ENCODE peak calls at places on chromosomes 7 and 10, in four cellular contexts. One of them, this sample, is unnamed.

GRCh38 chr7:148124477-148124876 is 466.1 kb upstream of the C7orf33 start:
- DNase-seq in psoas muscle: no peak
- DNase-seq in fibroblast of the aortic adventitia: no peak
- DNase-seq in IMR-90: no peak
- DNase-seq in this sample: no peak

GRCh38 chr7:26690135-26690534 is 174.3 kb downstream of the SKAP2 start:
- DNase-seq in psoas muscle: no peak
- DNase-seq in fibroblast of the aortic adventitia: no peak
- DNase-seq in IMR-90: no peak
- DNase-seq in this sample: no peak

GRCh38 chr10:124321433-124322072 is 97.2 kb downstream of the OAT start:
- DNase-seq in psoas muscle: no peak
- DNase-seq in fibroblast of the aortic adventitia: no peak
- DNase-seq in IMR-90: no peak
- DNase-seq in this sample: no peak

GRCh38 chr10:68897336-68897741 is 3.8 kb upstream of the DDX50 start:
- DNase-seq in psoas muscle: no peak
- DNase-seq in fibroblast of the aortic adventitia: peak; percentile 84
- DNase-seq in IMR-90: peak; percentile 77
- DNase-seq in this sample: no peak

GRCh38 chr7:99824091-99824490 is 3.7 kb upstream of the CYP3A43 start:
- DNase-seq in psoas muscle: no peak
- DNase-seq in fibroblast of the aortic adventitia: no peak
- DNase-seq in IMR-90: no peak
- DNase-seq in this sample: no peak

GRCh38 chr7:18468794-18469193 is 26.8 kb upstream of the HDAC9 start:
- DNase-seq in psoas muscle: no peak
- DNase-seq in fibroblast of the aortic adventitia: no peak
- DNase-seq in IMR-90: no peak
- DNase-seq in this sample: no peak

GRCh38 chr7:51046482-51046881 is 263.8 kb upstream of the GRB10 start:
- DNase-seq in psoas muscle: no peak
- DNase-seq in fibroblast of the aortic adventitia: no peak
- DNase-seq in IMR-90: no peak
- DNase-seq in this sample: no peak

GRCh38 chr10:62613429-62613828 is 191.1 kb upstream of the ADO start:
- DNase-seq in psoas muscle: no peak
- DNase-seq in fibroblast of the aortic adventitia: peak; percentile 48
- DNase-seq in IMR-90: peak; percentile 79
- DNase-seq in this sample: no peak

GRCh38 chr7:17619194-17619818 is 320.9 kb downstream of the AHR start:
- DNase-seq in psoas muscle: no peak
- DNase-seq in fibroblast of the aortic adventitia: no peak
- DNase-seq in IMR-90: no peak
- DNase-seq in this sample: no peak

GRCh38 chr7:151271699-151272355 is 23.3 kb upstream of the SMARCD3 start:
- DNase-seq in psoas muscle: peak; percentile 58
- DNase-seq in fibroblast of the aortic adventitia: peak; percentile 70
- DNase-seq in IMR-90: peak; percentile 40
- DNase-seq in this sample: no peak

GRCh38 chr10:43868362-43868672 is 219.6 kb upstream of the ZNF32 start:
- DNase-seq in psoas muscle: no peak
- DNase-seq in fibroblast of the aortic adventitia: no peak
- DNase-seq in IMR-90: no peak
- DNase-seq in this sample: no peak

GRCh38 chr7:158843775-158844174 is 12.6 kb upstream of the DYNC2I1 start:
- DNase-seq in psoas muscle: no peak
- DNase-seq in fibroblast of the aortic adventitia: no peak
- DNase-seq in IMR-90: no peak
- DNase-seq in this sample: no peak

GRCh38 chr7:102279537-102280400 is 6.9 kb upstream of the SH2B2 start:
- DNase-seq in psoas muscle: no peak
- DNase-seq in fibroblast of the aortic adventitia: peak; percentile 43
- DNase-seq in IMR-90: peak; percentile 55
- DNase-seq in this sample: peak; percentile 45

GRCh38 chr10:69268761-69269416 is 9.4 kb upstream of the HK1 start:
- DNase-seq in psoas muscle: no peak
- DNase-seq in fibroblast of the aortic adventitia: no peak
- DNase-seq in IMR-90: no peak
- DNase-seq in this sample: no peak

GRCh38 chr7:69739906-69740545 is 141.8 kb downstream of the AUTS2 start:
- DNase-seq in psoas muscle: peak; percentile 58
- DNase-seq in fibroblast of the aortic adventitia: peak; percentile 42
- DNase-seq in IMR-90: no peak
- DNase-seq in this sample: no peak

GRCh38 chr10:9301554-9301953 is 1247.1 kb downstream of the GATA3 start:
- DNase-seq in psoas muscle: no peak
- DNase-seq in fibroblast of the aortic adventitia: no peak
- DNase-seq in IMR-90: no peak
- DNase-seq in this sample: no peak

GRCh38 chr10:48294431-48294830 is 12.0 kb upstream of the MAPK8 start:
- DNase-seq in psoas muscle: no peak
- DNase-seq in fibroblast of the aortic adventitia: no peak
- DNase-seq in IMR-90: no peak
- DNase-seq in this sample: no peak

GRCh38 chr10:76129213-76129612 is 697.8 kb downstream of the LRMDA start:
- DNase-seq in psoas muscle: no peak
- DNase-seq in fibroblast of the aortic adventitia: no peak
- DNase-seq in IMR-90: no peak
- DNase-seq in this sample: no peak

GRCh38 chr7:93194368-93194767 is 31.9 kb downstream of the HEPACAM2 start:
- DNase-seq in psoas muscle: no peak
- DNase-seq in fibroblast of the aortic adventitia: peak; percentile 27
- DNase-seq in IMR-90: peak; percentile 86
- DNase-seq in this sample: no peak

GRCh38 chr10:113576853-113577252 is 24.0 kb downstream of the HABP2 start:
- DNase-seq in psoas muscle: no peak
- DNase-seq in fibroblast of the aortic adventitia: peak; percentile 8
- DNase-seq in IMR-90: peak; percentile 12
- DNase-seq in this sample: no peak

GRCh38 chr7:142957723-142958122 is 4.4 kb downstream of the KEL start:
- DNase-seq in psoas muscle: no peak
- DNase-seq in fibroblast of the aortic adventitia: no peak
- DNase-seq in IMR-90: no peak
- DNase-seq in this sample: no peak

GRCh38 chr10:1978593-1978992 is 241.3 kb upstream of the ADARB2 start:
- DNase-seq in psoas muscle: no peak
- DNase-seq in fibroblast of the aortic adventitia: no peak
- DNase-seq in IMR-90: no peak
- DNase-seq in this sample: no peak

GRCh38 chr7:126303926-126304325 is 948.8 kb downstream of the GRM8 start:
- DNase-seq in psoas muscle: no peak
- DNase-seq in fibroblast of the aortic adventitia: no peak
- DNase-seq in IMR-90: no peak
- DNase-seq in this sample: no peak

GRCh38 chr7:2309889-2310331 is 4.3 kb downstream of the SNX8 start:
- DNase-seq in psoas muscle: no peak
- DNase-seq in fibroblast of the aortic adventitia: no peak
- DNase-seq in IMR-90: peak; percentile 89
- DNase-seq in this sample: no peak

GRCh38 chr7:135430626-135431025 is 79.3 kb downstream of the CNOT4 start:
- DNase-seq in psoas muscle: no peak
- DNase-seq in fibroblast of the aortic adventitia: peak; percentile 1
- DNase-seq in IMR-90: no peak
- DNase-seq in this sample: no peak

GRCh38 chr7:12607134-12607533 is 36.6 kb downstream of the SCIN start:
- DNase-seq in psoas muscle: no peak
- DNase-seq in fibroblast of the aortic adventitia: no peak
- DNase-seq in IMR-90: no peak
- DNase-seq in this sample: no peak

GRCh38 chr7:83941300-83941699 is 253.3 kb downstream of the SEMA3A start:
- DNase-seq in psoas muscle: no peak
- DNase-seq in fibroblast of the aortic adventitia: no peak
- DNase-seq in IMR-90: no peak
- DNase-seq in this sample: no peak

GRCh38 chr10:72349438-72349837 is 5.3 kb downstream of the DNAJB12 start:
- DNase-seq in psoas muscle: no peak
- DNase-seq in fibroblast of the aortic adventitia: no peak
- DNase-seq in IMR-90: no peak
- DNase-seq in this sample: no peak

GRCh38 chr7:103113164-103113563 is 35.7 kb downstream of the NAPEPLD start:
- DNase-seq in psoas muscle: no peak
- DNase-seq in fibroblast of the aortic adventitia: peak; percentile 96
- DNase-seq in IMR-90: peak; percentile 93
- DNase-seq in this sample: no peak

GRCh38 chr7:12637819-12638592 is 49.4 kb upstream of the ARL4A start:
- DNase-seq in psoas muscle: no peak
- DNase-seq in fibroblast of the aortic adventitia: peak; percentile 47
- DNase-seq in IMR-90: peak; percentile 44
- DNase-seq in this sample: no peak

GRCh38 chr10:110547139-110547761 is 20.2 kb upstream of the SMC3 start:
- DNase-seq in psoas muscle: no peak
- DNase-seq in fibroblast of the aortic adventitia: peak; percentile 83
- DNase-seq in IMR-90: peak; percentile 77
- DNase-seq in this sample: no peak

GRCh38 chr7:35701287-35701686 is 6.4 kb upstream of the HERPUD2 start:
- DNase-seq in psoas muscle: no peak
- DNase-seq in fibroblast of the aortic adventitia: no peak
- DNase-seq in IMR-90: no peak
- DNase-seq in this sample: no peak

GRCh38 chr7:37491919-37492694 is 43.4 kb upstream of the ELMO1 start:
- DNase-seq in psoas muscle: no peak
- DNase-seq in fibroblast of the aortic adventitia: no peak
- DNase-seq in IMR-90: no peak
- DNase-seq in this sample: no peak
- TF ChIP-seq CTCF in psoas muscle: no peak
- TF ChIP-seq CTCF in fibroblast of the aortic adventitia: no peak
- TF ChIP-seq CTCF in IMR-90: no peak
- TF ChIP-seq CTCF in this sample: no peak

DNA sequence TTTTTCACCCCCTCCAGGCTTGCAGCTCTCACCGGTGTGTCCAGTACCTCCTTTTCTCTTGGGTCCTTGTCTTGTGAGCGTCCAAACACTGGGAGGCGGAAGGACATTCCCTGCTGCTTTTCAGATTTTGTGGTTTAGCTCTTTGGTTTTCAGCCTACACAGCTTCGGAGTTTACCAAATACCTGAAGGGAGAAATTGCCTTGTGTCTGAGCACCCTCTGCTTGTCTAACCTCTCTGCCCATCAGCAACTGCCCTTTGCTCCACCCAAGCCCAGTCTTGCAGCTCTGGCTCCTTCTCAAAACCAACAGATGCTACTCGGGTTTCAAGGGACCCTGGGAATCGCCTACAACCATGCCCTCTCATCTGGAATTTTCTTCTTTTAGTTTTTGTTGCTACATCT is 519.1 kb upstream of the IGFBP3 start:
- DNase-seq in psoas muscle: no peak
- DNase-seq in fibroblast of the aortic adventitia: no peak
- DNase-seq in IMR-90: no peak
- DNase-seq in this sample: no peak
- TF ChIP-seq CTCF in psoas muscle: no peak
- TF ChIP-seq CTCF in fibroblast of the aortic adventitia: no peak
- TF ChIP-seq CTCF in IMR-90: no peak
- TF ChIP-seq CTCF in this sample: no peak

GRCh38 chr10:96321822-96322221 is 17.6 kb downstream of the DNTT start:
- DNase-seq in psoas muscle: no peak
- DNase-seq in fibroblast of the aortic adventitia: no peak
- DNase-seq in IMR-90: no peak
- DNase-seq in this sample: no peak
- TF ChIP-seq CTCF in psoas muscle: no peak
- TF ChIP-seq CTCF in fibroblast of the aortic adventitia: no peak
- TF ChIP-seq CTCF in IMR-90: no peak
- TF ChIP-seq CTCF in this sample: no peak

GRCh38 chr7:3592438-3593134 is 291.5 kb downstream of the SDK1 start:
- DNase-seq in psoas muscle: no peak
- DNase-seq in fibroblast of the aortic adventitia: no peak
- DNase-seq in IMR-90: peak; percentile 5
- DNase-seq in this sample: no peak
- TF ChIP-seq CTCF in psoas muscle: no peak
- TF ChIP-seq CTCF in fibroblast of the aortic adventitia: no peak
- TF ChIP-seq CTCF in IMR-90: no peak
- TF ChIP-seq CTCF in this sample: no peak

GRCh38 chr7:155765458-155765857 is 46.8 kb downstream of the SHH start:
- DNase-seq in psoas muscle: no peak
- DNase-seq in fibroblast of the aortic adventitia: no peak
- DNase-seq in IMR-90: no peak
- DNase-seq in this sample: no peak

GRCh38 chr7:155769701-155770100 is 42.6 kb downstream of the SHH start:
- DNase-seq in psoas muscle: no peak
- DNase-seq in fibroblast of the aortic adventitia: no peak
- DNase-seq in IMR-90: no peak
- DNase-seq in this sample: no peak

GRCh38 chr7:155770186-155770585 is 42.1 kb downstream of the SHH start:
- DNase-seq in psoas muscle: no peak
- DNase-seq in fibroblast of the aortic adventitia: no peak
- DNase-seq in IMR-90: no peak
- DNase-seq in this sample: no peak

GRCh38 chr7:155766386-155766785 is 45.9 kb downstream of the SHH start:
- DNase-seq in psoas muscle: no peak
- DNase-seq in fibroblast of the aortic adventitia: no peak
- DNase-seq in IMR-90: no peak
- DNase-seq in this sample: no peak

DNA sequence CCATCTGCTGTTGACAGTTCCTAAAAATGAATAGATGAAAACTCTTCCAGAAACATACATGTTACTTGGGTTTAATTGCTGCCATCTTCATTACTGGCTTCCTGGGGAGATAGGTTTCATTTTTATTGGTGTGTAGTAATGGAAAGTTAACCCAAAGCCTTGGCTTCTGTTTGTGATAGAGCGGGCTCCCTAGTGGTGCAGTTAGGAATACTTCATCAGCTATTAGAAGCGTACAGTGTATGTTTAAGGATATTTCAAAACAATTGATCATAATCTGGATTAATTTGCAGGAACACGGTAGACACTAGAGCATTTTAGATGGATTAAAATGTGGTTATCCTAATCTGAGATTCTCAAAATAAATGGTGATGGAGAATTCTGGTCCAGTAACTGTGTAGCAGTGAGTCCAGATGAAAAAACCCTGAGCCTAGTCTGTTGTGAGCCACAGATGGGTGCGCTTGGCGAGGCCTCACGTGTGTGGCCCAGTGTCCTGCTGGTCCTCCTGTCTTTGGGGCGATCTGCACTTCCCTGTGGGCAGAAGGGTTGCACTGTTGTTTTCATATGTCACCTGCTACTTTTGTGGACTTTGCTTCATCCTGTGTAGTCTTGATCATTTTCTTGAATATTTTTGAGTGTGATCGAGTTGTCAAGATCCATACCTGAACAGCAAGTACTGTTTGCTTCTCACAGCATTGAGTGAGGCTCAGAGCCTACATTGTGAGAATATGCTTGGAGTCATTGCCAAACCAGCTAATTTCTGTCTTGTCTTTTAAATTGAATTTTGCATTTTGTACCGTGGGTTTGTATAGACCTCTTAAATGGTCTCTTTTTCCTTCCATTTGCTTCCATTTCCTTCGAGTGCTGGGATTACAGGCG is 44.5 kb downstream of the SHH start:
- DNase-seq in psoas muscle: no peak
- DNase-seq in fibroblast of the aortic adventitia: no peak
- DNase-seq in IMR-90: no peak
- DNase-seq in this sample: no peak
- TF ChIP-seq CTCF in psoas muscle: no peak
- TF ChIP-seq CTCF in fibroblast of the aortic adventitia: no peak
- TF ChIP-seq CTCF in IMR-90: no peak
- TF ChIP-seq CTCF in this sample: no peak

This sample was measured in CD4-positive, alpha-beta T cell.